ENCODE peak calls at places on chromosome 4, in seven cellular contexts. One of them, this sample, is unnamed. For H3K9me3, the result is how much of the 10 kb centered on the place peaks cover.

GRCh38 chr4:173252024-173252935 is 81.9 kb downstream of the HMGB2 start:
- DNase-seq in K562: peak
- DNase-seq in left ventricle myocardium inferior: peak
- DNase-seq in HCT116: peak
- DNase-seq in transverse colon: peak
- DNase-seq in endodermal cell: no peak
- DNase-seq in endothelial cell of umbilical vein: peak
- DNase-seq in this sample: no peak

GRCh38 chr4:1759818-1760223 is 33.3 kb upstream of the FGFR3 start:
- DNase-seq in K562: no peak
- DNase-seq in left ventricle myocardium inferior: no peak
- DNase-seq in HCT116: no peak
- DNase-seq in transverse colon: no peak
- DNase-seq in endodermal cell: peak
- DNase-seq in endothelial cell of umbilical vein: no peak
- DNase-seq in this sample: no peak

GRCh38 chr4:174378951-174379350 is 95.2 kb downstream of the CEP44 start:
- DNase-seq in K562: no peak
- DNase-seq in left ventricle myocardium inferior: no peak
- DNase-seq in HCT116: no peak
- DNase-seq in transverse colon: no peak
- DNase-seq in endodermal cell: no peak
- DNase-seq in endothelial cell of umbilical vein: no peak
- DNase-seq in this sample: no peak

GRCh38 chr4:54976682-54977081 is 148.7 kb downstream of the KDR start:
- DNase-seq in K562: no peak
- DNase-seq in left ventricle myocardium inferior: no peak
- DNase-seq in HCT116: no peak
- DNase-seq in transverse colon: no peak
- DNase-seq in endodermal cell: peak
- DNase-seq in endothelial cell of umbilical vein: no peak
- DNase-seq in this sample: no peak

GRCh38 chr4:88035292-88035691 is 27.9 kb downstream of the PKD2 start:
- DNase-seq in K562: no peak
- DNase-seq in left ventricle myocardium inferior: no peak
- DNase-seq in HCT116: no peak
- DNase-seq in transverse colon: no peak
- DNase-seq in endodermal cell: no peak
- DNase-seq in endothelial cell of umbilical vein: no peak
- DNase-seq in this sample: no peak

GRCh38 chr4:3767569-3768288 is 1.5 kb downstream of the ADRA2C start:
- DNase-seq in K562: no peak
- DNase-seq in left ventricle myocardium inferior: no peak
- DNase-seq in HCT116: no peak
- DNase-seq in transverse colon: peak
- DNase-seq in endodermal cell: peak
- DNase-seq in endothelial cell of umbilical vein: no peak
- DNase-seq in this sample: no peak

GRCh38 chr4:1851575-1852415 is 4.2 kb downstream of the LETM1 start:
- DNase-seq in K562: no peak
- DNase-seq in left ventricle myocardium inferior: peak
- DNase-seq in HCT116: no peak
- DNase-seq in transverse colon: no peak
- DNase-seq in endodermal cell: no peak
- DNase-seq in endothelial cell of umbilical vein: no peak
- DNase-seq in this sample: no peak

GRCh38 chr4:109611045-109611616 is 51.1 kb downstream of the MCUB start:
- DNase-seq in K562: no peak
- DNase-seq in left ventricle myocardium inferior: no peak
- DNase-seq in HCT116: no peak
- DNase-seq in transverse colon: no peak
- DNase-seq in endodermal cell: no peak
- DNase-seq in endothelial cell of umbilical vein: peak
- DNase-seq in this sample: no peak

GRCh38 chr4:1508161-1509160 is 102.2 kb upstream of the NKX1-1 start:
- DNase-seq in K562: no peak
- DNase-seq in left ventricle myocardium inferior: no peak
- DNase-seq in HCT116: no peak
- DNase-seq in transverse colon: no peak
- DNase-seq in endodermal cell: peak
- DNase-seq in endothelial cell of umbilical vein: no peak
- DNase-seq in this sample: no peak

GRCh38 chr4:94934864-94935263 is 177.1 kb downstream of the BMPR1B start:
- DNase-seq in K562: no peak
- DNase-seq in left ventricle myocardium inferior: no peak
- DNase-seq in HCT116: no peak
- DNase-seq in transverse colon: no peak
- DNase-seq in endodermal cell: no peak
- DNase-seq in endothelial cell of umbilical vein: peak
- DNase-seq in this sample: no peak

GRCh38 chr4:136810626-136811025 is 721.7 kb downstream of the PCDH18 start:
- DNase-seq in K562: no peak
- DNase-seq in left ventricle myocardium inferior: no peak
- DNase-seq in HCT116: no peak
- DNase-seq in transverse colon: no peak
- DNase-seq in endodermal cell: no peak
- DNase-seq in endothelial cell of umbilical vein: no peak
- DNase-seq in this sample: no peak

GRCh38 chr4:51843309-51844156 is 580 bp downstream of the DCUN1D4 start:
- DNase-seq in K562: peak
- DNase-seq in left ventricle myocardium inferior: peak
- DNase-seq in HCT116: no peak
- DNase-seq in transverse colon: peak
- DNase-seq in endodermal cell: peak
- DNase-seq in endothelial cell of umbilical vein: peak
- DNase-seq in this sample: peak

GRCh38 chr4:8737601-8738279 is 133.9 kb downstream of the HMX1 start:
- DNase-seq in K562: no peak
- DNase-seq in left ventricle myocardium inferior: no peak
- DNase-seq in HCT116: no peak
- DNase-seq in transverse colon: no peak
- DNase-seq in endodermal cell: no peak
- DNase-seq in endothelial cell of umbilical vein: no peak
- DNase-seq in this sample: no peak

GRCh38 chr4:148270600-148270999 is 171.6 kb downstream of the NR3C2 start:
- DNase-seq in K562: no peak
- DNase-seq in left ventricle myocardium inferior: no peak
- DNase-seq in HCT116: no peak
- DNase-seq in transverse colon: no peak
- DNase-seq in endodermal cell: no peak
- DNase-seq in endothelial cell of umbilical vein: peak
- DNase-seq in this sample: no peak

GRCh38 chr4:144384428-144384827 is 243.9 kb upstream of the GYPA start:
- DNase-seq in K562: no peak
- DNase-seq in left ventricle myocardium inferior: no peak
- DNase-seq in HCT116: no peak
- DNase-seq in transverse colon: no peak
- DNase-seq in endodermal cell: no peak
- DNase-seq in endothelial cell of umbilical vein: no peak
- DNase-seq in this sample: no peak

GRCh38 chr4:84887824-84888223 is 78.7 kb downstream of the WDFY3 start:
- DNase-seq in K562: no peak
- DNase-seq in left ventricle myocardium inferior: no peak
- DNase-seq in HCT116: no peak
- DNase-seq in transverse colon: no peak
- DNase-seq in endodermal cell: no peak
- DNase-seq in endothelial cell of umbilical vein: peak
- DNase-seq in this sample: no peak

DNA sequence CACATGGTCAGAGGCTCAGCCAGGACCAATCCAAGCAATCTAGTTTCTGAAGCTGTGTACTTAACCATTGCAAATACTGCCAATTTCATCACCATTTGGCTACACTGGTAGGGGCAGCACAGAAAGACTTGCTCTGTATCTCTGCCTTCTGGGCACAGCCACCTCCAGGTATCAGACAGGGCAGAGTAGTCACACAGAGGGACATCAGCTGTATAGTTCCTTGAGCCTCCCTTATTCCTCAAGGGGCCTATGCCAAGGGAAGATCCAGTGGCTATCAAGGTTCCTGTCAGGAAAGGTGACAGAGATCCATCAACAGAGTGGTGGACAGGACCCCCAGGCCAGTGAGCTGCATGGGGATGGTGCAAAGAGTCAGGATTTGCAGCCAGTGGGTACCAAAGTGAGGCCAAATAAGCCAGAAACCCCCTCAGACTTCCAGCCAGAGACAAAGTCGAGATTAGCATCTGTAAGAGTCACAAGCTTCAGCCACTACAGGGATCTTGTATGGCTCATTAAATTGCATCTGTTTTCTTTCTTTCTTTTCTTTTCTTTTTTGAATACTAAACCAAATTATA is 381.6 kb upstream of the CPEB2 start:
- DNase-seq in K562: no peak
- DNase-seq in left ventricle myocardium inferior: no peak
- DNase-seq in HCT116: no peak
- DNase-seq in transverse colon: no peak
- DNase-seq in endodermal cell: peak
- DNase-seq in endothelial cell of umbilical vein: no peak
- DNase-seq in this sample: no peak
- H3K9me3 ChIP-seq in K562: under half
- H3K9me3 ChIP-seq in left ventricle myocardium inferior: under half
- H3K9me3 ChIP-seq in HCT116: under half
- H3K9me3 ChIP-seq in transverse colon: under half
- H3K9me3 ChIP-seq in endodermal cell: under half
- H3K9me3 ChIP-seq in endothelial cell of umbilical vein: under half
- H3K9me3 ChIP-seq in this sample: under half

DNA sequence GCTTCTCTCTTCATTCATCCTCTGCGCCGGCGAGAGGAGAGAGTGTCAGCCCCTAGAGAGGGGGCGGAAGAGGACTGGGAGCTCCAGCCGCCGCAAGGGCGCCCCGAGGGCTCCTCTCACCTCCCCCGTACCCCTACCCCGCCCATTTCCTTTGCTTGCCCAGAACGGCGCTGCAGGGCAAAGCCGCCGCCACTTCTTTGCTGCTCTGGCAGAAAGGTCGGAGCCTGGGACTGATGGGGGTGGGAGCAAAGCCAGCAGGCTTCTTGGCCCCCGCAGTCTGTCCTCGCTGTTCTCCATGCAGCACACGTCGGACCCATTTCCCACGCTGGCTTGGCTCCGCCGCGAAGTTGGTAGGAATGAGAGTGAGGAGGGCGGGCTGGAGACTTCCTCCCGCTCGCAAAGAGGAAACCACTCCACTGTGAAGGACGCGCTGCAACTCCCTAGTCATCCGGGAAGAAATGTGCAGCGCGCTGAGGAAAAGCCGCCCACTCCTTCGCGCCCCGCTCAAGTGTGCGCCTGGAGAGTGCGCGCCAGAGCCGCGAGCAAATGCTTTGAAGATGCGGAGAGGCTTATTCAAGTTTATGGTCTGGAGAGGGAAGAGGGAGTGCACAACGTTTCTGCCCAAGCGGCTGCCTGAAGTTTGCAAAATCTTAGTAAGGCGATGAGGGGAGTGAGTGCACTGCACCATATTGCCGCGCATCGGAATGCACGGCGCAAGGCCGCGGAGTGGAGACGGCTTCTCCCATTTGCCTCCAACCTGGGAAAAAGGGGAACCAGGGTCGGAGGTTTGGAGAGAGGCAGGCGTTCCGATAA is 2.8 kb upstream of the PCDH7 start:
- DNase-seq in K562: no peak
- DNase-seq in left ventricle myocardium inferior: peak
- DNase-seq in HCT116: no peak
- DNase-seq in transverse colon: peak
- DNase-seq in endodermal cell: peak
- DNase-seq in endothelial cell of umbilical vein: peak
- DNase-seq in this sample: no peak
- TF ChIP-seq CTCF in K562: no peak
- TF ChIP-seq CTCF in left ventricle myocardium inferior: no peak
- TF ChIP-seq CTCF in HCT116: no peak
- TF ChIP-seq CTCF in transverse colon: no peak
- TF ChIP-seq CTCF in endodermal cell: no peak
- TF ChIP-seq CTCF in endothelial cell of umbilical vein: no peak
- TF ChIP-seq CTCF in this sample: no peak

DNA sequence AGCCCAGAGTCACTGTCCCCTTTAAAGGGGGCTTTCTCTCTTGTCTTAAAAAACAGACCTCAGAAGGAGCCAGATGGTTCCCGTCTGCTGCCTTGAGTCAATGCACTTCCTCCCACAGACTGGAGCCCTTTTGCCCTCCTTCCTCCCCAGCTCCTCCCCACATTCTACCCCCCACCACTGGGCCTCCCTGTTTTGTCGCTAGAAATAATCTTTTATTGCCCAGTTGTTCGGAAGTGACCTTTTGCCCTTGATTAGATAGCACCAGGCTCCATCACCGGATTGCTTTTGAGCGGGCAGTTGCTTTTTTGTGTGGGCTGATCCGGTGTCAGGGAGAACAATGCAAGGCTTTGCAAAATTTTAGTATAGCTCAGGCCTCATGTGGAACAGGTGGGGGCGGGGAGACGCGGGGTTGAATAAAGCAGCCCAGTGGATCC is 47.7 kb downstream of the SPRY1 start:
- DNase-seq in K562: peak
- DNase-seq in left ventricle myocardium inferior: peak
- DNase-seq in HCT116: no peak
- DNase-seq in transverse colon: peak
- DNase-seq in endodermal cell: peak
- DNase-seq in endothelial cell of umbilical vein: peak
- DNase-seq in this sample: peak
- H3K4me3 ChIP-seq in K562: no peak
- H3K4me3 ChIP-seq in left ventricle myocardium inferior: peak
- H3K4me3 ChIP-seq in HCT116: no peak
- H3K4me3 ChIP-seq in transverse colon: no peak
- H3K4me3 ChIP-seq in endodermal cell: peak
- H3K4me3 ChIP-seq in endothelial cell of umbilical vein: no peak
- H3K4me3 ChIP-seq in this sample: peak

GRCh38 chr4:71866212-71866885 is 82.5 kb upstream of the GC start:
- DNase-seq in K562: no peak
- DNase-seq in left ventricle myocardium inferior: no peak
- DNase-seq in HCT116: no peak
- DNase-seq in transverse colon: no peak
- DNase-seq in endodermal cell: no peak
- DNase-seq in endothelial cell of umbilical vein: no peak
- DNase-seq in this sample: no peak

GRCh38 chr4:71860643-71861042 is 76.8 kb upstream of the GC start:
- DNase-seq in K562: no peak
- DNase-seq in left ventricle myocardium inferior: no peak
- DNase-seq in HCT116: peak
- DNase-seq in transverse colon: no peak
- DNase-seq in endodermal cell: peak
- DNase-seq in endothelial cell of umbilical vein: no peak
- DNase-seq in this sample: no peak

GRCh38 chr4:71864380-71864779 is 80.5 kb upstream of the GC start:
- DNase-seq in K562: no peak
- DNase-seq in left ventricle myocardium inferior: no peak
- DNase-seq in HCT116: no peak
- DNase-seq in transverse colon: no peak
- DNase-seq in endodermal cell: no peak
- DNase-seq in endothelial cell of umbilical vein: no peak
- DNase-seq in this sample: no peak

GRCh38 chr4:71863457-71863856 is 79.6 kb upstream of the GC start:
- DNase-seq in K562: no peak
- DNase-seq in left ventricle myocardium inferior: no peak
- DNase-seq in HCT116: no peak
- DNase-seq in transverse colon: no peak
- DNase-seq in endodermal cell: no peak
- DNase-seq in endothelial cell of umbilical vein: no peak
- DNase-seq in this sample: no peak

DNA sequence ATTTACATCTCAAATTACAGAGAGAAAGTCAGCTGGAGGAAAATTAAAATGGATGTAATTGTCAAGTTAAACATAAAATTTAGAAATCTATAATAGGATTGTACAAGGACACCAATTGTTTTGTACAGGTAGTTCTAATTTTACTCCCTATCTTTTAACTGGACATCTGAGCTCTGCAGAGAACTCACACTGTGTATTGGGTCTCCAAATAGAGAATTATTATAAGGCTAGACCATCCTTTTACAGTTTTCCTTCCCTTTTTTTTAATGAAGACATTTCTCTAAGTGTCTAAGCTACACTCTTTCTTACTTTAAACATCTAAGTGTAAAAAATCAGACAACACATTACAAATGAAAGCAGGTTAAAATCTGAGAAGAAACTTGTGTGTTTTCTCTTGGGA is 78.4 kb upstream of the GC start:
- DNase-seq in K562: no peak
- DNase-seq in left ventricle myocardium inferior: no peak
- DNase-seq in HCT116: no peak
- DNase-seq in transverse colon: no peak
- DNase-seq in endodermal cell: no peak
- DNase-seq in endothelial cell of umbilical vein: no peak
- DNase-seq in this sample: no peak
- H3K9me3 ChIP-seq in K562: under half
- H3K9me3 ChIP-seq in left ventricle myocardium inferior: half or more
- H3K9me3 ChIP-seq in HCT116: under half
- H3K9me3 ChIP-seq in transverse colon: under half
- H3K9me3 ChIP-seq in endodermal cell: half or more
- H3K9me3 ChIP-seq in endothelial cell of umbilical vein: under half
- H3K9me3 ChIP-seq in this sample: under half

This sample was measured in CD8-positive, alpha-beta T cell.